ENCODE peak calls at places on chromosome 3, in eight cellular contexts. One of them, this sample, is unnamed.

GRCh38 chr3:46862689-46863020 is 589 bp downstream of the MYL3 start:
- DNase-seq in HCT116: no peak
- DNase-seq in sigmoid colon: no peak
- DNase-seq in endothelial cell of umbilical vein: no peak
- DNase-seq in breast epithelium: no peak
- DNase-seq in stomach: no peak
- DNase-seq in K562: no peak
- DNase-seq in GM12891: no peak
- DNase-seq in this sample: no peak

GRCh38 chr3:56144792-56145191 is 323.5 kb downstream of the ERC2 start:
- DNase-seq in HCT116: no peak
- DNase-seq in K562: no peak
- DNase-seq in endothelial cell of umbilical vein: no peak
- DNase-seq in sigmoid colon: no peak
- DNase-seq in breast epithelium: no peak
- DNase-seq in GM12891: no peak
- DNase-seq in stomach: no peak
- DNase-seq in this sample: no peak

GRCh38 chr3:12193485-12194165 is 34.9 kb upstream of the TIMP4 start:
- DNase-seq in breast epithelium: no peak
- DNase-seq in K562: peak; percentile 36
- DNase-seq in sigmoid colon: no peak
- DNase-seq in GM12891: no peak
- DNase-seq in endothelial cell of umbilical vein: peak; percentile 79
- DNase-seq in HCT116: peak; percentile 90
- DNase-seq in stomach: peak; percentile 44
- DNase-seq in this sample: no peak

GRCh38 chr3:192444791-192445106 is 282.6 kb downstream of the FGF12 start:
- DNase-seq in GM12891: no peak
- DNase-seq in K562: no peak
- DNase-seq in HCT116: no peak
- DNase-seq in sigmoid colon: no peak
- DNase-seq in stomach: no peak
- DNase-seq in breast epithelium: no peak
- DNase-seq in endothelial cell of umbilical vein: no peak
- DNase-seq in this sample: no peak

GRCh38 chr3:137792633-137793271 is 28.6 kb downstream of the SOX14 start:
- DNase-seq in stomach: no peak
- DNase-seq in sigmoid colon: no peak
- DNase-seq in breast epithelium: no peak
- DNase-seq in endothelial cell of umbilical vein: no peak
- DNase-seq in HCT116: peak; percentile 34
- DNase-seq in K562: peak; percentile 32
- DNase-seq in GM12891: peak; percentile 10
- DNase-seq in this sample: no peak

GRCh38 chr3:27290760-27291159 is 78.4 kb downstream of the NEK10 start:
- DNase-seq in breast epithelium: no peak
- DNase-seq in HCT116: no peak
- DNase-seq in endothelial cell of umbilical vein: no peak
- DNase-seq in GM12891: no peak
- DNase-seq in stomach: no peak
- DNase-seq in K562: no peak
- DNase-seq in sigmoid colon: no peak
- DNase-seq in this sample: no peak

GRCh38 chr3:61600195-61600594 is 38.8 kb downstream of the PTPRG start:
- DNase-seq in breast epithelium: no peak
- DNase-seq in stomach: no peak
- DNase-seq in K562: no peak
- DNase-seq in HCT116: no peak
- DNase-seq in sigmoid colon: no peak
- DNase-seq in GM12891: no peak
- DNase-seq in endothelial cell of umbilical vein: no peak
- DNase-seq in this sample: no peak

GRCh38 chr3:186452517-186452916 is 90.5 kb upstream of the DGKG start:
- DNase-seq in K562: no peak
- DNase-seq in sigmoid colon: no peak
- DNase-seq in HCT116: peak; percentile 21
- DNase-seq in endothelial cell of umbilical vein: no peak
- DNase-seq in GM12891: no peak
- DNase-seq in breast epithelium: no peak
- DNase-seq in stomach: peak; percentile 64
- DNase-seq in this sample: no peak

GRCh38 chr3:60190073-60190472 is 1061.2 kb downstream of the FHIT start:
- DNase-seq in HCT116: no peak
- DNase-seq in stomach: no peak
- DNase-seq in breast epithelium: no peak
- DNase-seq in endothelial cell of umbilical vein: no peak
- DNase-seq in sigmoid colon: no peak
- DNase-seq in GM12891: no peak
- DNase-seq in K562: peak; percentile 4
- DNase-seq in this sample: no peak

GRCh38 chr3:183239046-183239445 is 14.0 kb upstream of the B3GNT5 start:
- DNase-seq in K562: no peak
- DNase-seq in HCT116: no peak
- DNase-seq in GM12891: no peak
- DNase-seq in breast epithelium: no peak
- DNase-seq in endothelial cell of umbilical vein: no peak
- DNase-seq in stomach: no peak
- DNase-seq in sigmoid colon: no peak
- DNase-seq in this sample: no peak

GRCh38 chr3:184811663-184811998 is 335 bp upstream of the VPS8 start:
- DNase-seq in sigmoid colon: no peak
- DNase-seq in K562: no peak
- DNase-seq in stomach: no peak
- DNase-seq in breast epithelium: no peak
- DNase-seq in GM12891: no peak
- DNase-seq in HCT116: no peak
- DNase-seq in endothelial cell of umbilical vein: no peak
- DNase-seq in this sample: no peak

GRCh38 chr3:122577409-122578028 is at the start of gene PARP15:
- DNase-seq in sigmoid colon: no peak
- DNase-seq in GM12891: no peak
- DNase-seq in stomach: no peak
- DNase-seq in breast epithelium: no peak
- DNase-seq in HCT116: no peak
- DNase-seq in endothelial cell of umbilical vein: peak; percentile 24
- DNase-seq in K562: peak; percentile 7
- DNase-seq in this sample: no peak

GRCh38 chr3:105878061-105878460 is 9.2 kb upstream of the CBLB start:
- DNase-seq in sigmoid colon: no peak
- DNase-seq in GM12891: no peak
- DNase-seq in stomach: no peak
- DNase-seq in breast epithelium: no peak
- DNase-seq in endothelial cell of umbilical vein: no peak
- DNase-seq in K562: no peak
- DNase-seq in HCT116: no peak
- DNase-seq in this sample: no peak

GRCh38 chr3:144763878-144764454 is 792.3 kb downstream of the DIPK2A start:
- DNase-seq in HCT116: no peak
- DNase-seq in stomach: no peak
- DNase-seq in endothelial cell of umbilical vein: peak; percentile 35
- DNase-seq in sigmoid colon: no peak
- DNase-seq in breast epithelium: no peak
- DNase-seq in K562: no peak
- DNase-seq in GM12891: no peak
- DNase-seq in this sample: no peak

GRCh38 chr3:57893156-57893555 is 115.1 kb upstream of the FLNB start:
- DNase-seq in sigmoid colon: no peak
- DNase-seq in breast epithelium: no peak
- DNase-seq in HCT116: no peak
- DNase-seq in stomach: no peak
- DNase-seq in GM12891: no peak
- DNase-seq in endothelial cell of umbilical vein: no peak
- DNase-seq in K562: no peak
- DNase-seq in this sample: no peak

GRCh38 chr3:9808345-9809037 is 1.6 kb upstream of the TTLL3 start:
- DNase-seq in sigmoid colon: no peak
- DNase-seq in GM12891: peak; percentile 56
- DNase-seq in endothelial cell of umbilical vein: peak; percentile 29
- DNase-seq in stomach: no peak
- DNase-seq in HCT116: peak; percentile 45
- DNase-seq in K562: peak; percentile 44
- DNase-seq in breast epithelium: no peak
- DNase-seq in this sample: no peak

GRCh38 chr3:169668081-169668956 is 4.8 kb upstream of the MECOM start:
- DNase-seq in GM12891: no peak
- DNase-seq in stomach: peak; percentile 64
- DNase-seq in sigmoid colon: no peak
- DNase-seq in endothelial cell of umbilical vein: peak; percentile 79
- DNase-seq in breast epithelium: no peak
- DNase-seq in K562: no peak
- DNase-seq in HCT116: no peak
- DNase-seq in this sample: no peak

GRCh38 chr3:73461582-73461981 is 163.2 kb downstream of the PDZRN3 start:
- DNase-seq in K562: no peak
- DNase-seq in GM12891: no peak
- DNase-seq in sigmoid colon: no peak
- DNase-seq in stomach: no peak
- DNase-seq in endothelial cell of umbilical vein: no peak
- DNase-seq in breast epithelium: no peak
- DNase-seq in HCT116: no peak
- DNase-seq in this sample: no peak

GRCh38 chr3:50612234-50612972 is 829 bp upstream of the CISH start:
- DNase-seq in K562: peak; percentile 80
- DNase-seq in HCT116: no peak
- DNase-seq in sigmoid colon: no peak
- DNase-seq in endothelial cell of umbilical vein: no peak
- DNase-seq in breast epithelium: no peak
- DNase-seq in GM12891: no peak
- DNase-seq in stomach: no peak
- DNase-seq in this sample: no peak

GRCh38 chr3:102113421-102114041 is 264.2 kb downstream of the NFKBIZ start:
- DNase-seq in endothelial cell of umbilical vein: no peak
- DNase-seq in K562: no peak
- DNase-seq in GM12891: no peak
- DNase-seq in sigmoid colon: peak; percentile 72
- DNase-seq in stomach: no peak
- DNase-seq in HCT116: no peak
- DNase-seq in breast epithelium: no peak
- DNase-seq in this sample: no peak
- TF ChIP-seq POLR2AphosphoS5 in endothelial cell of umbilical vein: no peak
- TF ChIP-seq POLR2AphosphoS5 in K562: no peak
- TF ChIP-seq POLR2AphosphoS5 in GM12891: no peak
- TF ChIP-seq POLR2AphosphoS5 in sigmoid colon: no peak
- TF ChIP-seq POLR2AphosphoS5 in stomach: no peak
- TF ChIP-seq POLR2AphosphoS5 in HCT116: no peak
- TF ChIP-seq POLR2AphosphoS5 in breast epithelium: no peak
- TF ChIP-seq POLR2AphosphoS5 in this sample: no peak

DNA sequence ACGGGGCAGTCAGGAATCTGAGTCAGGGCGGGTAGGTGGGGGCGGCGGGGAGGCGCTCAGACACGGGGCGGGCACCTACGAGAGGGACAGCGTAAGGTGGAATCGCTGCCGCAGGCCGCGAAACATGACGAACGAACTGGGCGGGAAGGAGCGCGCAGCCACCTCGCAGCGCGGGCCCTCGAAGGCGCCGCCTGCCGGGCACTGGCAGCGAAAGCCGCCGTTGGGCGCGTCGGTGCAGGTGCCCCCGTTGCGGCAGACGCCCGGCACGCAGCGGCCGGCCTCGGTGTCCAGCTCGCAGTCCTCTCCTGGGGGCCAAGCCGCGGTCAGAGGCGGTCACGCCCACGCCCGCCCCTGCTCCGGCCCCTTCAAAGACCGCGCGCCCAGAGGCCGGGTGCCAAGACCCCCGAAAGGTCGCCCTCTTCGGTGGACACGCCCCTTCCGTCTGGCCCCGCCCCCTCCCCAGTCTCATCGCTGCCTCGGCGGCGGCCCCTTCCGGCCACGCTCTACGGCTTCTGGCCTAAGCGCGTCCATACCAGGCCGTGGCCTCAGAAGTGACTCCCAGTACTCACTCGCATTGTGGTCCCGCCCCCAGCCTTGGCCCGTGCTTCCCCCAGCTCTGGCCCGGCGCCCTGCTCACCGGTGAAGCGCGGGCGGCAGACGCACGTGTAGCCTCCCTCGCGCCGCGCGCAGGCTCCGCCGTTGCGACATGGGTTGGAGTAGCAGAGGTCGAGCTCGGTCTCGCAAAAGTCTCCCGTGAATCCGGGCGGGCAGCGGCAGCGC is 6.4 kb downstream of the CELSR3 start:
- DNase-seq in GM12891: peak; percentile 96
- DNase-seq in endothelial cell of umbilical vein: peak; percentile 73
- DNase-seq in K562: no peak
- DNase-seq in stomach: peak; percentile 78
- DNase-seq in HCT116: peak; percentile 21
- DNase-seq in breast epithelium: peak; percentile 76
- DNase-seq in sigmoid colon: peak; percentile 89
- DNase-seq in this sample: peak; percentile 97
- TF ChIP-seq POLR2A in GM12891: no peak
- TF ChIP-seq POLR2A in endothelial cell of umbilical vein: no peak
- TF ChIP-seq POLR2A in K562: no peak
- TF ChIP-seq POLR2A in stomach: no peak
- TF ChIP-seq POLR2A in HCT116: no peak
- TF ChIP-seq POLR2A in breast epithelium: no peak
- TF ChIP-seq POLR2A in sigmoid colon: no peak
- TF ChIP-seq POLR2A in this sample: no peak

DNA sequence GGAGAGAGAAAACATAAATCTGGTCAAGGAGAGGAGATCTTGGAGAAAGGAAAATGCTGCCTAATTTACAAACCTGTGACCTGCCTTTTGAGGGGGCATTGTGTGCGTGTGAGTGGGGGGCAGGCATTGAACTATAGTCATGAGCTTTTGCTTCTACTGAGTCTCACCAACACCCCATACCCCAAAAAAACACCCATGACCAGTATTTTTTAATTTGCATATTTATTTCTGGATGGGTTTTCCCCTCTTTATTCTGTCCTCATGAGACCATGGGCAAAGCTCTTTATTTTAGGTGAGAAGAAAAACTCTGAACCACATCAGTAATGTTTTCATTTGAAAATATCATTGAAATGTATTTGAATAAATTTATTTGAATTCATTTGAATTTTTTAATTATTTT is 20.6 kb downstream of the CD80 start:
- DNase-seq in sigmoid colon: no peak
- DNase-seq in K562: no peak
- DNase-seq in endothelial cell of umbilical vein: no peak
- DNase-seq in GM12891: no peak
- DNase-seq in stomach: no peak
- DNase-seq in breast epithelium: no peak
- DNase-seq in HCT116: no peak
- DNase-seq in this sample: no peak
- TF ChIP-seq POLR2AphosphoS5 in sigmoid colon: no peak
- TF ChIP-seq POLR2AphosphoS5 in K562: no peak
- TF ChIP-seq POLR2AphosphoS5 in endothelial cell of umbilical vein: no peak
- TF ChIP-seq POLR2AphosphoS5 in GM12891: no peak
- TF ChIP-seq POLR2AphosphoS5 in stomach: no peak
- TF ChIP-seq POLR2AphosphoS5 in breast epithelium: no peak
- TF ChIP-seq POLR2AphosphoS5 in HCT116: no peak
- TF ChIP-seq POLR2AphosphoS5 in this sample: no peak

DNA sequence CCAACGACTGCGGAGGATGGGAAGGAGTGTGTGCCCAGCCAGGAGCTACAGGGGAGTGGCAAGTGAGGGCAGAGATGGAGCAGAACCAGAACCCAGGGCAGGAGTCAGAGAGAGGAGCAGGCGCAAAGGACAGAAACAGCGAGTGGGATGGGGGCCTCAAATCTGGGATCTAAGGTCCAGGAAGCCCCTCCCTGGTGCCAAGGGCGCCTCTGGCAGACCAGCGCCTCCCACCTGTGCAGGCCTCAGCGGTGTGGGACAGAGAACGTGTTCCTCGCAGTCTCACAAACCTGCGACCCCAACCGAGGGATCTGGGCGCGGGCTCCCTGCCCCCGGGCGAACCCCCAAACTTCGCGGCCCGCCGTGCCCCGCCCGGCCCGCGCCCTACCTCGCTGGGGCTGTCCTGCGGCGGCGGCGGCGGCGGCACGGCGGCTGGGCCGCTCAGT is 292 bp downstream of the PCBP4 start:
- DNase-seq in GM12891: no peak
- DNase-seq in stomach: no peak
- DNase-seq in HCT116: no peak
- DNase-seq in breast epithelium: no peak
- DNase-seq in K562: no peak
- DNase-seq in sigmoid colon: no peak
- DNase-seq in endothelial cell of umbilical vein: no peak
- DNase-seq in this sample: no peak
- TF ChIP-seq POLR2A in GM12891: no peak
- TF ChIP-seq POLR2A in stomach: no peak
- TF ChIP-seq POLR2A in HCT116: no peak
- TF ChIP-seq POLR2A in breast epithelium: no peak
- TF ChIP-seq POLR2A in K562: no peak
- TF ChIP-seq POLR2A in sigmoid colon: no peak
- TF ChIP-seq POLR2A in endothelial cell of umbilical vein: no peak
- TF ChIP-seq POLR2A in this sample: no peak

This sample was measured in GM12892.